ENCODE peak calls at places on chromosomes 3 and 15, in five cellular contexts. U is PC-3; O is endothelial cell; R is T-helper 2 cell; L is activated naive CD4-positive, alpha-beta T cell treated with Interleukin-2 at 50 U/mL for 16 hours. W is an unnamed sample.
A peak's percentile ranks its signal among the peaks of the same experiment; 100 is the strongest.

GRCh38 chr3:13844911-13845310 is 35.0 kb downstream of the WNT7A start:
- DNase-seq in L (no peak), O (no peak), U (no peak), R (no peak), W (no peak)

GRCh38 chr15:90839187-90840071 is 29.0 kb upstream of the FURIN start:
- DNase-seq in U (no peak), R (no peak), O (no peak), L (no peak), W (no peak)

GRCh38 chr15:92273732-92274131 is 119.9 kb upstream of the ST8SIA2 start:
- DNase-seq in L (no peak), O (no peak), U (no peak), R (no peak), W (no peak)

GRCh38 chr3:62587579-62588031 is 214.3 kb upstream of the FEZF2 start:
- DNase-seq in R (no peak), L (no peak), O (no peak), U (peak; percentile 69), W (peak; percentile 73)

GRCh38 chr3:119660474-119661150 is at the start of gene POPDC2:
- DNase-seq in L (no peak), O (no peak), R (no peak), U (no peak), W (no peak)

GRCh38 chr3:196454935-196455334 is 22.7 kb upstream of the UBXN7 start:
- DNase-seq in L (no peak), U (no peak), R (no peak), O (no peak), W (peak; percentile 28)

GRCh38 chr15:23548071-23548470 is 17.4 kb upstream of the MKRN3 start:
- DNase-seq in R (no peak), U (no peak), O (no peak), L (no peak), W (no peak)

GRCh38 chr3:16332904-16333426 is 68.0 kb downstream of the OXNAD1 start:
- DNase-seq in U (no peak), L (no peak), R (no peak), O (no peak), W (no peak)

GRCh38 chr3:99199021-99199420 is 297.5 kb upstream of the DCBLD2 start:
- DNase-seq in U (no peak), R (no peak), O (no peak), L (no peak), W (no peak)